ENCODE peak calls at places on chromosomes 2 and 18, in six cellular contexts. P is astrocyte, A is PC-3, L is endothelial cell of umbilical vein, Q is mammary epithelial cell, J is GM12878. G is an unnamed sample.

GRCh38 chr2:134070281-134070731 is 183.6 kb upstream of the MGAT5 start:
- DNase-seq in P (peak; percentile 31), A (peak; percentile 19), L (no peak), Q (peak; percentile 25), J (no peak), G (no peak)

GRCh38 chr2:200479617-200480292 is 30.1 kb downstream of the KCTD18 start:
- DNase-seq in P (peak; percentile 73), A (peak; percentile 87), L (no peak), Q (peak; percentile 28), J (no peak), G (no peak)

GRCh38 chr2:239767016-239767905 is 257.9 kb downstream of the NDUFA10 start:
- DNase-seq in P (no peak), A (no peak), L (no peak), Q (no peak), J (no peak), G (no peak)

GRCh38 chr2:231379266-231380215 is 16.0 kb upstream of the B3GNT7 start:
- DNase-seq in P (no peak), A (peak; percentile 82), L (no peak), Q (peak; percentile 27), J (no peak), G (no peak)

GRCh38 chr18:23575309-23575651 is 11.0 kb downstream of the NPC1 start:
- DNase-seq in P (no peak), A (no peak), L (no peak), Q (no peak), J (no peak), G (no peak)

GRCh38 chr2:32832821-32833220 is 113.9 kb upstream of the LTBP1 start:
- DNase-seq in P (peak; percentile 80), A (no peak), L (no peak), Q (no peak), J (no peak), G (no peak)

GRCh38 chr2:8720741-8721140 is 38.9 kb downstream of the ID2 start:
- DNase-seq in P (no peak), A (no peak), L (no peak), Q (no peak), J (no peak), G (no peak)

GRCh38 chr2:50344509-50345106 is 687.3 kb downstream of the NRXN1 start:
- DNase-seq in P (no peak), A (no peak), L (no peak), Q (no peak), J (no peak), G (no peak)

GRCh38 chr2:186868344-186868743 is 19.4 kb upstream of the ZSWIM2 start:
- DNase-seq in P (peak; percentile 8), A (no peak), L (peak; percentile 85), Q (no peak), J (no peak), G (no peak)

GRCh38 chr2:156464106-156464505 is 27.9 kb downstream of the GPD2 start:
- DNase-seq in P (no peak), A (peak; percentile 37), L (peak; percentile 72), Q (no peak), J (no peak), G (no peak)

GRCh38 chr18:24271381-24272331 is 126.0 kb downstream of the OSBPL1A start:
- DNase-seq in P (peak; percentile 73), A (peak; percentile 72), L (peak; percentile 78), Q (peak; percentile 83), J (no peak), G (no peak)

GRCh38 chr18:8329186-8329771 is 280.0 kb upstream of the RAB12 start:
- DNase-seq in P (peak; percentile 66), A (peak; percentile 86), L (peak; percentile 60), Q (no peak), J (no peak), G (no peak)

GRCh38 chr18:45722899-45723298 is 1.1 kb upstream of the SLC14A1 start:
- DNase-seq in P (peak; percentile 59), A (peak; percentile 64), L (peak; percentile 83), Q (peak; percentile 57), J (peak; percentile 27), G (peak; percentile 41)

GRCh38 chr18:58004317-58004716 is 39.7 kb upstream of the NEDD4L start:
- DNase-seq in P (peak; percentile 88), A (peak; percentile 92), L (no peak), Q (peak; percentile 76), J (no peak), G (no peak)

GRCh38 chr2:134609924-134610498 is 108.8 kb downstream of the TMEM163 start:
- DNase-seq in P (no peak), A (no peak), L (no peak), Q (no peak), J (no peak), G (no peak)

GRCh38 chr2:196130039-196130825 is 41.1 kb downstream of the STK17B start:
- DNase-seq in P (no peak), A (no peak), L (no peak), Q (no peak), J (no peak), G (no peak)

GRCh38 chr18:70075906-70076305 is 128.2 kb upstream of the CD226 start:
- DNase-seq in P (no peak), A (no peak), L (no peak), Q (no peak), J (no peak), G (no peak)

GRCh38 chr18:13313006-13313661 is 94.6 kb downstream of the LDLRAD4 start:
- DNase-seq in P (no peak), A (no peak), L (no peak), Q (no peak), J (no peak), G (no peak)

GRCh38 chr18:74342416-74343043 is 26.9 kb downstream of the C18orf63 start:
- DNase-seq in P (peak; percentile 39), A (peak; percentile 75), L (peak; percentile 67), Q (peak; percentile 26), J (no peak), G (no peak)

GRCh38 chr2:237341872-237342271 is 72.1 kb downstream of the COL6A3 start:
- DNase-seq in P (no peak), A (no peak), L (no peak), Q (no peak), J (no peak), G (no peak)

GRCh38 chr2:113164930-113165585 is 8.7 kb upstream of the PSD4 start:
- DNase-seq in P (no peak), A (no peak), L (no peak), Q (no peak), J (no peak), G (no peak)
- TF ChIP-seq EZH2 in P (no peak), A (no peak), L (no peak), Q (no peak), J (no peak), G (no peak)

DNA sequence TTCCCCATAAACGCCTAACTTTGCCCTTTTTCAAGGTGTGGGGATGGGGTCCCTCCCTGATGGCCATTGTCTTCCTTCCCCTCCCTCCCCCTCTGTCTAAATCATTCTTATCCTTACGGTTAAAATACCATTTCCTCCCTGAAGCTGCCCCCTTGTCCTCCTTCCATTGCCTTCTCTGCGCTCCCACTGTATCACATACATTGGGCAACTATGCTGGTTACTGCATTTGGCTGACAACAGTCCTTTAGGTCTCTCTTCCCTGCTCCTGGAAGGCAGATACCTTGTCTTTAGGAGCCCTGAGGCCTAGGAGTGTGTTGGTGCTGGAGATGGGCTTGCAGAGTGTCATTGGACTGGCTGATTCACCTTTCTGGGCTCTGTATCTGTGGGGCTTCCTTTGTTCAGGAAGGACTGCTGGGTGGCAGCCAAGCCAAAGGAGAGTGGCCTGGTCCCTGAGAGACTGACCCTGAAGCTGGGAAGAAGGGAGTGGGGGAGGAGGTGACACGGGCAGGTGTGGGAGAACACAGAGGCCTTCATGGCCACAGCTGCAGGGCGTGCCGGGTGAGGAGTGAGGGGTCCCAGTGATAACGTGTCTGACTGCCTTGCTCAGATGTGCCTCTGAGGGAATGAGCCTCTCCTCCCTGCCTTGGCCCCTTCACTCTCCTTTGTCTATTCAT is 2.2 kb downstream of the WNT6 start:
- DNase-seq in P (no peak), A (no peak), L (no peak), Q (no peak), J (no peak), G (no peak)
- TF ChIP-seq EZH2 in P (no peak), A (no peak), L (no peak), Q (no peak), J (no peak), G (no peak)

GRCh38 chr2:217273158-217273557 is 413.3 kb upstream of the TNP1 start:
- DNase-seq in P (no peak), A (no peak), L (no peak), Q (no peak), J (no peak), G (no peak)

GRCh38 chr2:217271813-217272212 is 411.9 kb upstream of the TNP1 start:
- DNase-seq in P (no peak), A (no peak), L (no peak), Q (no peak), J (no peak), G (no peak)

GRCh38 chr2:217274578-217274977 is 414.7 kb upstream of the TNP1 start:
- DNase-seq in P (no peak), A (no peak), L (no peak), Q (no peak), J (no peak), G (no peak)

GRCh38 chr2:217275091-217275490 is 415.2 kb upstream of the TNP1 start:
- DNase-seq in P (no peak), A (no peak), L (no peak), Q (no peak), J (no peak), G (no peak)

GRCh38 chr2:217273851-217274250 is 414.0 kb upstream of the TNP1 start:
- DNase-seq in P (no peak), A (no peak), L (no peak), Q (no peak), J (no peak), G (no peak)
- TF ChIP-seq EZH2 in P (no peak), A (no peak), L (no peak), Q (no peak), J (no peak), G (no peak)

GRCh38 chr2:215505044-215505786 is 69.3 kb upstream of the FN1 start:
- DNase-seq in P (peak; percentile 95), A (no peak), L (peak; percentile 81), Q (no peak), J (no peak), G (no peak)
- TF ChIP-seq EZH2 in P (no peak), A (no peak), L (no peak), Q (no peak), J (no peak), G (no peak)